ENCODE peak calls at places on chromosomes 2 and 18, in seven cellular contexts. W is astrocyte of the hippocampus, I is adrenal gland, T is NCI-H446 treated with DMSO at 0.1 percent for 48 hours, Y is kidney epithelial cell, V is skeletal muscle cell, N is NB4. D is an unnamed sample.

GRCh38 chr2:73225513-73226360 is 7.3 kb downstream of the PRADC1 start:
- DNase-seq in W (no peak), I (no peak), T (no peak), Y (no peak), V (no peak), N (no peak), D (no peak)

GRCh38 chr2:113098061-113098460 is 29.3 kb upstream of the IL1RN start:
- DNase-seq in W (no peak), I (no peak), T (no peak), Y (no peak), V (no peak), N (no peak), D (no peak)

GRCh38 chr18:48826806-48827205 is 124.0 kb downstream of the SMAD7 start:
- DNase-seq in W (no peak), I (no peak), T (no peak), Y (no peak), V (no peak), N (no peak), D (no peak)

GRCh38 chr18:63198868-63199742 is 120.5 kb downstream of the BCL2 start:
- DNase-seq in W (no peak), I (no peak), T (no peak), Y (no peak), V (no peak), N (no peak), D (no peak)

GRCh38 chr2:8234253-8234652 is 447.6 kb upstream of the ID2 start:
- DNase-seq in W (no peak), I (no peak), T (no peak), Y (no peak), V (no peak), N (no peak), D (no peak)

GRCh38 chr18:48942554-48943261 is 8.1 kb downstream of the SMAD7 start:
- DNase-seq in W (peak; percentile 97), I (peak; percentile 78), T (no peak), Y (peak; percentile 99), V (peak; percentile 80), N (no peak), D (peak; percentile 78)

GRCh38 chr2:1833046-1833445 is 88.7 kb upstream of the PXDN start:
- DNase-seq in W (no peak), I (no peak), T (no peak), Y (no peak), V (no peak), N (no peak), D (no peak)

GRCh38 chr2:61970807-61971556 is 65.5 kb downstream of the COMMD1 start:
- DNase-seq in W (peak; percentile 46), I (no peak), T (no peak), Y (peak; percentile 12), V (no peak), N (no peak), D (no peak)

GRCh38 chr18:74368901-74369705 is 53.5 kb downstream of the C18orf63 start:
- DNase-seq in W (no peak), I (no peak), T (no peak), Y (no peak), V (no peak), N (no peak), D (no peak)

GRCh38 chr18:34659579-34660517 is 50.2 kb upstream of the DTNA start:
- DNase-seq in W (peak; percentile 98), I (peak; percentile 95), T (peak; percentile 70), Y (peak; percentile 89), V (peak; percentile 92), N (peak; percentile 74), D (peak; percentile 28)

GRCh38 chr18:7814754-7815315 is 247.7 kb downstream of the PTPRM start:
- DNase-seq in W (no peak), I (no peak), T (no peak), Y (no peak), V (no peak), N (no peak), D (no peak)

GRCh38 chr18:24273596-24273995 is 124.0 kb downstream of the OSBPL1A start:
- DNase-seq in W (no peak), I (peak; percentile 53), T (no peak), Y (no peak), V (no peak), N (peak; percentile 11), D (peak; percentile 30)

GRCh38 chr2:37907480-37908070 is 17.5 kb upstream of the RMDN2 start:
- DNase-seq in W (no peak), I (no peak), T (no peak), Y (no peak), V (no peak), N (no peak), D (no peak)

GRCh38 chr2:105888625-105889024 is 143.9 kb downstream of the NCK2 start:
- DNase-seq in W (no peak), I (no peak), T (no peak), Y (no peak), V (no peak), N (peak; percentile 77), D (no peak)

GRCh38 chr2:8872821-8873432 is 35.5 kb upstream of the KIDINS220 start:
- DNase-seq in W (peak; percentile 67), I (peak; percentile 12), T (peak; percentile 50), Y (peak; percentile 55), V (peak; percentile 16), N (peak; percentile 70), D (no peak)

GRCh38 chr2:97774425-97774824 is 61.0 kb downstream of the ZAP70 start:
- DNase-seq in W (no peak), I (no peak), T (no peak), Y (no peak), V (no peak), N (peak; percentile 19), D (no peak)

GRCh38 chr2:38509322-38509946 is 93.3 kb downstream of the HNRNPLL start:
- DNase-seq in W (peak; percentile 87), I (peak; percentile 30), T (peak; percentile 23), Y (peak; percentile 32), V (no peak), N (no peak), D (no peak)

D was measured in H54.